ENCODE peak calls at places on chromosomes 11 and 22, in seven cellular contexts. U, P, Y, B, H, C and K are unnamed samples.

GRCh38 chr22:29037340-29037932 is 24.2 kb downstream of the C22orf31 start:
- DNase-seq in U (no peak), P (no peak), Y (no peak), B (no peak), H (no peak), C (no peak), K (no peak)

GRCh38 chr11:35785287-35786167 is 123.0 kb downstream of the TRIM44 start:
- DNase-seq in U (no peak), P (no peak), Y (no peak), B (peak; percentile 23), H (peak; percentile 25), C (no peak), K (no peak)

GRCh38 chr11:102347526-102348331 is 715 bp downstream of the BIRC2 start:
- DNase-seq in U (peak; percentile 65), P (no peak), Y (peak; percentile 29), B (peak; percentile 42), H (peak; percentile 69), C (no peak), K (peak; percentile 2)

GRCh38 chr11:121422675-121423074 is 29.4 kb upstream of the SORL1 start:
- DNase-seq in U (no peak), P (no peak), Y (no peak), B (no peak), H (no peak), C (no peak), K (no peak)

GRCh38 chr11:123381817-123382554 is 48.1 kb upstream of the GRAMD1B start:
- DNase-seq in U (no peak), P (no peak), Y (no peak), B (no peak), H (no peak), C (no peak), K (no peak)

GRCh38 chr11:77191823-77192495 is 63.9 kb downstream of the MYO7A start:
- DNase-seq in U (peak; percentile 54), P (peak; percentile 97), Y (peak; percentile 20), B (peak; percentile 97), H (peak; percentile 49), C (peak; percentile 88), K (peak; percentile 64)

GRCh38 chr22:27311666-27312566 is 489.6 kb downstream of the MN1 start:
- DNase-seq in U (peak; percentile 42), P (peak; percentile 47), Y (no peak), B (peak; percentile 71), H (no peak), C (no peak), K (no peak)

GRCh38 chr11:78798567-78799170 is 224.0 kb upstream of the NARS2 start:
- DNase-seq in U (peak; percentile 76), P (peak; percentile 77), Y (peak; percentile 81), B (peak; percentile 79), H (peak; percentile 86), C (peak; percentile 34), K (peak; percentile 54)

GRCh38 chr11:129277216-129277838 is 85.2 kb upstream of the ARHGAP32 start:
- DNase-seq in U (peak; percentile 18), P (no peak), Y (peak; percentile 20), B (no peak), H (peak; percentile 19), C (no peak), K (no peak)

GRCh38 chr22:33476716-33477115 is 418.5 kb upstream of the SYN3 start:
- DNase-seq in U (peak; percentile 69), P (no peak), Y (peak; percentile 43), B (peak; percentile 52), H (peak; percentile 7), C (no peak), K (no peak)

GRCh38 chr22:50621491-50621880 is 6.5 kb downstream of the ARSA start:
- DNase-seq in U (no peak), P (peak; percentile 18), Y (no peak), B (no peak), H (peak; percentile 18), C (no peak), K (no peak)

GRCh38 chr22:30266445-30267381 is at the start of gene OSM:
- DNase-seq in U (no peak), P (no peak), Y (no peak), B (no peak), H (no peak), C (no peak), K (no peak)

GRCh38 chr22:25169278-25170031 is 30.2 kb upstream of the CRYBB3 start:
- DNase-seq in U (no peak), P (no peak), Y (no peak), B (no peak), H (peak; percentile 23), C (no peak), K (no peak)

GRCh38 chr11:64661146-64661545 is 61.9 kb downstream of the NRXN2 start:
- DNase-seq in U (peak; percentile 45), P (no peak), Y (peak; percentile 62), B (no peak), H (peak; percentile 76), C (no peak), K (no peak)

GRCh38 chr11:62399868-62400245 is 19.0 kb upstream of the SCGB1A1 start:
- DNase-seq in U (no peak), P (no peak), Y (no peak), B (no peak), H (no peak), C (no peak), K (no peak)

GRCh38 chr11:63560506-63561179 is 2.5 kb downstream of the PLAAT2 start:
- DNase-seq in U (no peak), P (peak; percentile 11), Y (no peak), B (no peak), H (no peak), C (no peak), K (no peak)

DNA sequence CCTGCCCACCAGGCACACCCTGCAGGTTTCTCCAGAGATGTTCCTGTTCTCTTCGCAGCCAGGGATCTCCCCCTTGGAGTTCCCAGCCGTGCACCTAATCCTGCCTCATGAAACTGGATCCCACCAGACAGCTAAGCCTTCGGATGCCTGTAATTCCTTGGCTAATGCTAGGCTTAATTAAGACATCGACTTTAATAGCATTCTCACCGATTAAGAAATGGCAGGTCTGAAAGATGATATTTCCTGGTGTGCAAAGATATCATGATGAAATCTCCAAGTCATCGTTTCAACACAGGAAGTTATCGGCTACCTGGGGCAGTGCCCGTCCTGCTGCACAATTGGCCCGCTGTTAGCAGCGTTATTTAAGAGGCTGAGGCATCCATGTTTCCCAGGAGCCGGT is 41.5 kb upstream of the CCND1 start:
- DNase-seq in U (no peak), P (no peak), Y (no peak), B (no peak), H (no peak), C (no peak), K (no peak)
- H2BK120ac ChIP-seq in U (no peak overlapping the region), P (no peak overlapping the region), Y (no peak overlapping the region), B (no peak overlapping the region), H (no peak overlapping the region), C (no peak overlapping the region), K (no peak overlapping the region)

GRCh38 chr11:86171627-86172026 is 72.9 kb upstream of the EED start:
- DNase-seq in U (no peak), P (no peak), Y (no peak), B (no peak), H (no peak), C (no peak), K (no peak)
- H2BK120ac ChIP-seq in U (no peak overlapping the region), P (no peak overlapping the region), Y (peak overlapping the region; percentile 18), B (no peak overlapping the region), H (peak overlapping the region; percentile 2), C (no peak overlapping the region), K (no peak overlapping the region)

GRCh38 chr22:39916496-39916895 is 15.6 kb downstream of the GRAP2 start:
- DNase-seq in U (no peak), P (no peak), Y (no peak), B (no peak), H (no peak), C (no peak), K (no peak)
- H2BK120ac ChIP-seq in U (no peak overlapping the region), P (no peak overlapping the region), Y (no peak overlapping the region), B (no peak overlapping the region), H (no peak overlapping the region), C (no peak overlapping the region), K (no peak overlapping the region)

GRCh38 chr11:115214644-115215305 is 289.4 kb downstream of the CADM1 start:
- DNase-seq in U (no peak), P (no peak), Y (no peak), B (no peak), H (no peak), C (no peak), K (no peak)

GRCh38 chr11:115220423-115220822 is 283.8 kb downstream of the CADM1 start:
- DNase-seq in U (no peak), P (no peak), Y (no peak), B (no peak), H (no peak), C (no peak), K (no peak)

GRCh38 chr11:115215694-115216615 is 288.3 kb downstream of the CADM1 start:
- DNase-seq in U (peak; percentile 13), P (peak; percentile 41), Y (no peak), B (peak; percentile 76), H (peak; percentile 4), C (no peak), K (no peak)

GRCh38 chr11:115219378-115219777 is 284.8 kb downstream of the CADM1 start:
- DNase-seq in U (no peak), P (no peak), Y (no peak), B (no peak), H (no peak), C (no peak), K (no peak)

GRCh38 chr11:115217726-115218311 is 286.4 kb downstream of the CADM1 start:
- DNase-seq in U (no peak), P (no peak), Y (no peak), B (no peak), H (no peak), C (no peak), K (no peak)
- H2BK120ac ChIP-seq in U (no peak overlapping the region), P (no peak overlapping the region), Y (no peak overlapping the region), B (no peak overlapping the region), H (no peak overlapping the region), C (no peak overlapping the region), K (no peak overlapping the region)

GRCh38 chr11:18761144-18761543 is 30.5 kb downstream of the PTPN5 start:
- DNase-seq in U (no peak), P (no peak), Y (no peak), B (no peak), H (no peak), C (no peak), K (no peak)
- H2BK120ac ChIP-seq in U (no peak overlapping the region), P (no peak overlapping the region), Y (no peak overlapping the region), B (no peak overlapping the region), H (no peak overlapping the region), C (no peak overlapping the region), K (no peak overlapping the region)

DNA sequence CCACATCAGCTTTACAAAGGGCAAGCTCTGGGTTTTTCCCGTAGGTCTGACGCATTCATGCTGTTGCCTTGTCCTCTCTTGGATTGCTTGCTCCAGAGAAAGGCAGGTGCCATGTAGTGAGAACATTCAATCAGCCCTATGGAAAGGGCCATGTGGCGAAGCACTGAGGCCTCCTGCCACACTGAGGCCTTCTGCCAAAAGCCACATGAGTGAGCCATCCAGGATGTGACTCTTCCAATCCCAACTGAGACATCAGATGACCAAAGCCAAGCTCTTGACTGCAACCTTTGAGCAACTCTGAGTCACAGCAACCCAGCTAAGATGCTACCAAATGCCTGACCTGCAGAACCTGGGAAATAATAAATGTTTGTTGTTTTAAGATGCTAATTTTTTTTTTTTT is 9.0 kb upstream of the PANX3 start:
- DNase-seq in U (no peak), P (no peak), Y (peak; percentile 54), B (no peak), H (no peak), C (no peak), K (no peak)
- H2BK120ac ChIP-seq in U (no peak overlapping the region), P (no peak overlapping the region), Y (no peak overlapping the region), B (no peak overlapping the region), H (no peak overlapping the region), C (no peak overlapping the region), K (no peak overlapping the region)